ENCODE peak calls at places on chromosomes 4 and X, in six cellular contexts. Z is heart right ventricle; S is activated CD4-positive, alpha-beta T cell treated with anti-CD3 and anti-CD28 coated beads, Interleukin-2, amount 50 U/mL, for 24 hours; J is GM03348; R is endothelial cell; W is ELF-1. B is an unnamed sample.

GRCh38 chrX:27435031-27435430 is 28.1 kb downstream of the PPP4R3C start:
- DNase-seq in R (no peak), J (no peak), Z (no peak), W (no peak), S (no peak), B (no peak)

GRCh38 chr4:179110356-179110755 is 1668.1 kb upstream of the AGA start:
- DNase-seq in R (no peak), W (peak), J (no peak), Z (no peak), S (no peak), B (no peak)

GRCh38 chr4:94251094-94251493 is 43.4 kb downstream of the SMARCAD1 start:
- DNase-seq in R (no peak), J (no peak), W (no peak), Z (no peak), S (no peak), B (no peak)

GRCh38 chr4:40264497-40264896 is 67.7 kb downstream of the RHOH start:
- DNase-seq in R (no peak), J (no peak), Z (no peak), S (no peak), W (peak), B (no peak)

GRCh38 chr4:6448476-6449170 is 23.8 kb downstream of the PPP2R2C start:
- DNase-seq in S (no peak), R (no peak), Z (no peak), W (no peak), J (no peak), B (no peak)

GRCh38 chr4:119037709-119038463 is 97.7 kb upstream of the MYOZ2 start:
- DNase-seq in W (no peak), J (no peak), R (no peak), S (no peak), Z (no peak), B (no peak)

GRCh38 chr4:101643201-101643600 is 147.3 kb upstream of the BANK1 start:
- DNase-seq in Z (no peak), S (no peak), R (no peak), W (no peak), J (peak), B (no peak)

GRCh38 chr4:101141855-101142254 is 205.5 kb downstream of the PPP3CA start:
- DNase-seq in W (no peak), J (no peak), R (no peak), Z (no peak), S (no peak), B (no peak)

GRCh38 chr4:76803522-76803921 is 94.4 kb downstream of the SOWAHB start:
- DNase-seq in W (peak), S (no peak), J (peak), Z (no peak), R (no peak), B (no peak)

GRCh38 chr4:174405923-174406322 is 116.4 kb downstream of the HPGD start:
- DNase-seq in W (no peak), Z (no peak), S (no peak), R (no peak), J (no peak), B (no peak)

GRCh38 chr4:3427706-3428446 is 13.9 kb upstream of the HGFAC start:
- DNase-seq in S (no peak), W (no peak), R (no peak), J (no peak), Z (no peak), B (no peak)

GRCh38 chr4:8319731-8320385 is 50.3 kb downstream of the HTRA3 start:
- DNase-seq in S (no peak), J (no peak), R (no peak), Z (peak), W (no peak), B (peak)

GRCh38 chr4:17115546-17115945 is 217.1 kb upstream of the LDB2 start:
- DNase-seq in Z (no peak), S (no peak), J (no peak), R (no peak), W (peak), B (no peak)

GRCh38 chr4:88382621-88383020 is 4.0 kb downstream of the HERC6 start:
- DNase-seq in R (no peak), Z (no peak), S (peak), J (no peak), W (no peak), B (no peak)

GRCh38 chr4:66307641-66308438 is 637.6 kb upstream of the EPHA5 start:
- DNase-seq in J (no peak), W (no peak), R (no peak), Z (no peak), S (no peak), B (no peak)

GRCh38 chr4:2069986-2070385 is 10.9 kb downstream of the NAT8L start:
- DNase-seq in S (no peak), J (no peak), Z (no peak), R (no peak), W (no peak), B (peak)

GRCh38 chr4:155811171-155811570 is 52.4 kb downstream of the GUCY1B1 start:
- DNase-seq in J (no peak), Z (no peak), S (no peak), R (no peak), W (no peak), B (no peak)

GRCh38 chr4:55018521-55018920 is 106.9 kb downstream of the KDR start:
- DNase-seq in S (no peak), R (no peak), W (no peak), J (no peak), Z (no peak), B (no peak)

GRCh38 chr4:114466299-114466698 is 132.3 kb upstream of the UGT8 start:
- DNase-seq in R (no peak), Z (no peak), W (no peak), J (no peak), S (no peak), B (no peak)

GRCh38 chrX:129875669-129876068 is 30.3 kb upstream of the UTP14A start:
- DNase-seq in J (peak), Z (no peak), S (no peak), W (no peak), R (no peak), B (no peak)

GRCh38 chr4:168076989-168077725 is 15.2 kb upstream of the ANXA10 start:
- DNase-seq in J (peak), S (no peak), R (peak), Z (no peak), W (peak), B (no peak)

GRCh38 chr4:153345011-153345981 is 808 bp downstream of the MND1 start:
- DNase-seq in W (peak), S (peak), Z (peak), R (peak), J (peak), B (peak)

GRCh38 chr4:83212041-83212851 is 72.4 kb downstream of the COQ2 start:
- DNase-seq in R (no peak), Z (no peak), W (no peak), S (no peak), J (no peak), B (no peak)

GRCh38 chr4:139208404-139208945 is 31.5 kb upstream of the ELF2 start:
- DNase-seq in R (no peak), W (no peak), J (peak), Z (no peak), S (no peak), B (no peak)

GRCh38 chrX:40080896-40081678 is 16.7 kb downstream of the BCOR start:
- DNase-seq in S (no peak), J (no peak), W (no peak), R (no peak), Z (no peak), B (no peak)

GRCh38 chr4:54229631-54230478 is 762 bp downstream of the PDGFRA start:
- DNase-seq in S (no peak), R (peak), Z (peak), J (peak), W (peak), B (no peak)

GRCh38 chr4:81652069-81652478 is 180.4 kb upstream of the RASGEF1B start:
- DNase-seq in J (no peak), W (no peak), S (peak), R (no peak), Z (no peak), B (no peak)

GRCh38 chr4:75512336-75513211 is 1.6 kb downstream of the RCHY1 start:
- DNase-seq in J (peak), R (peak), S (no peak), Z (no peak), W (peak), B (no peak)

GRCh38 chr4:2937146-2937857 is 25.9 kb downstream of the NOP14 start:
- DNase-seq in R (no peak), Z (no peak), S (no peak), J (no peak), W (no peak), B (no peak)

GRCh38 chrX:133741303-133741702 is 244.1 kb downstream of the GPC3 start:
- DNase-seq in J (no peak), W (no peak), S (no peak), Z (no peak), R (no peak), B (no peak)

GRCh38 chrX:70301716-70302115 is 11.8 kb downstream of the KIF4A start:
- DNase-seq in J (no peak), W (no peak), S (no peak), Z (no peak), R (no peak), B (no peak)

GRCh38 chrX:96405842-96406241 is 278.8 kb upstream of the DIAPH2 start:
- DNase-seq in W (peak), J (no peak), R (no peak), S (no peak), Z (no peak), B (no peak)

GRCh38 chr4:163493643-163494359 is 689 bp upstream of the TMA16 start:
- DNase-seq in J (no peak), W (no peak), S (no peak), Z (peak), R (no peak), B (peak)

GRCh38 chrX:40474205-40474626 is 106.6 kb upstream of the ATP6AP2 start:
- DNase-seq in W (peak), S (no peak), Z (no peak), R (peak), J (peak), B (no peak)

GRCh38 chrX:97021680-97022079 is 138.0 kb downstream of the RPA4 start:
- DNase-seq in Z (no peak), R (no peak), S (no peak), W (no peak), J (no peak), B (no peak)

B was measured in Right ventricle myocardium superior.